ENCODE peak calls at places on chromosome 20, in four cellular contexts. One of them, this sample, is unnamed.

GRCh38 chr20:53974785-53975555 is 95.4 kb downstream of the BCAS1 start:
- DNase-seq in hepatocyte: no peak
- DNase-seq in Peyer's patch: no peak
- DNase-seq in SK-N-SH: no peak
- DNase-seq in this sample: no peak

GRCh38 chr20:25284131-25284601 is 36.3 kb downstream of the PYGB start:
- DNase-seq in hepatocyte: no peak
- DNase-seq in Peyer's patch: no peak
- DNase-seq in SK-N-SH: no peak
- DNase-seq in this sample: no peak

GRCh38 chr20:18187020-18187419 is 49.4 kb downstream of the KAT14 start:
- DNase-seq in hepatocyte: no peak
- DNase-seq in Peyer's patch: no peak
- DNase-seq in SK-N-SH: no peak
- DNase-seq in this sample: no peak

GRCh38 chr20:21613512-21613911 is 92.0 kb upstream of the PAX1 start:
- DNase-seq in hepatocyte: no peak
- DNase-seq in Peyer's patch: no peak
- DNase-seq in SK-N-SH: no peak
- DNase-seq in this sample: no peak

GRCh38 chr20:25286917-25287316 is 39.0 kb downstream of the PYGB start:
- DNase-seq in hepatocyte: no peak
- DNase-seq in Peyer's patch: no peak
- DNase-seq in SK-N-SH: no peak
- DNase-seq in this sample: no peak

GRCh38 chr20:49460916-49461315 is 21.6 kb downstream of the KCNB1 start:
- DNase-seq in hepatocyte: no peak
- DNase-seq in Peyer's patch: no peak
- DNase-seq in SK-N-SH: no peak
- DNase-seq in this sample: no peak

GRCh38 chr20:53738039-53738944 is 144.7 kb upstream of the ZNF217 start:
- DNase-seq in hepatocyte: peak
- DNase-seq in Peyer's patch: peak
- DNase-seq in SK-N-SH: peak
- DNase-seq in this sample: no peak

GRCh38 chr20:56731041-56731440 is 101.9 kb downstream of the TFAP2C start:
- DNase-seq in hepatocyte: no peak
- DNase-seq in Peyer's patch: no peak
- DNase-seq in SK-N-SH: no peak
- DNase-seq in this sample: no peak

GRCh38 chr20:47391276-47392010 is 34.9 kb upstream of the ZMYND8 start:
- DNase-seq in hepatocyte: no peak
- DNase-seq in Peyer's patch: no peak
- DNase-seq in SK-N-SH: no peak
- DNase-seq in this sample: no peak

GRCh38 chr20:47389867-47390347 is 33.4 kb upstream of the ZMYND8 start:
- DNase-seq in hepatocyte: no peak
- DNase-seq in Peyer's patch: no peak
- DNase-seq in SK-N-SH: no peak
- DNase-seq in this sample: no peak

GRCh38 chr20:47392721-47393073 is 36.2 kb upstream of the ZMYND8 start:
- DNase-seq in hepatocyte: no peak
- DNase-seq in Peyer's patch: no peak
- DNase-seq in SK-N-SH: no peak
- DNase-seq in this sample: no peak

GRCh38 chr20:47396762-47397476 is 40.4 kb upstream of the ZMYND8 start:
- DNase-seq in hepatocyte: no peak
- DNase-seq in Peyer's patch: no peak
- DNase-seq in SK-N-SH: no peak
- DNase-seq in this sample: no peak

GRCh38 chr20:47392015-47392720 is 35.7 kb upstream of the ZMYND8 start:
- DNase-seq in hepatocyte: no peak
- DNase-seq in Peyer's patch: no peak
- DNase-seq in SK-N-SH: peak
- DNase-seq in this sample: no peak
- H3K4me3 ChIP-seq in hepatocyte: no peak
- H3K4me3 ChIP-seq in Peyer's patch: no peak
- H3K4me3 ChIP-seq in SK-N-SH: no peak
- H3K4me3 ChIP-seq in this sample: no peak

GRCh38 chr20:63497946-63498935 is 642 bp downstream of the EEF1A2 start:
- DNase-seq in hepatocyte: peak
- DNase-seq in Peyer's patch: no peak
- DNase-seq in SK-N-SH: peak
- DNase-seq in this sample: no peak
- H3K4me3 ChIP-seq in hepatocyte: no peak
- H3K4me3 ChIP-seq in Peyer's patch: peak
- H3K4me3 ChIP-seq in SK-N-SH: peak
- H3K4me3 ChIP-seq in this sample: no peak

GRCh38 chr20:35674921-35675320 is 10.2 kb upstream of the CPNE1 start:
- DNase-seq in hepatocyte: no peak
- DNase-seq in Peyer's patch: no peak
- DNase-seq in SK-N-SH: no peak
- DNase-seq in this sample: no peak

GRCh38 chr20:35681953-35682352 is 17.2 kb downstream of the NFS1 start:
- DNase-seq in hepatocyte: no peak
- DNase-seq in Peyer's patch: no peak
- DNase-seq in SK-N-SH: no peak
- DNase-seq in this sample: no peak

DNA sequence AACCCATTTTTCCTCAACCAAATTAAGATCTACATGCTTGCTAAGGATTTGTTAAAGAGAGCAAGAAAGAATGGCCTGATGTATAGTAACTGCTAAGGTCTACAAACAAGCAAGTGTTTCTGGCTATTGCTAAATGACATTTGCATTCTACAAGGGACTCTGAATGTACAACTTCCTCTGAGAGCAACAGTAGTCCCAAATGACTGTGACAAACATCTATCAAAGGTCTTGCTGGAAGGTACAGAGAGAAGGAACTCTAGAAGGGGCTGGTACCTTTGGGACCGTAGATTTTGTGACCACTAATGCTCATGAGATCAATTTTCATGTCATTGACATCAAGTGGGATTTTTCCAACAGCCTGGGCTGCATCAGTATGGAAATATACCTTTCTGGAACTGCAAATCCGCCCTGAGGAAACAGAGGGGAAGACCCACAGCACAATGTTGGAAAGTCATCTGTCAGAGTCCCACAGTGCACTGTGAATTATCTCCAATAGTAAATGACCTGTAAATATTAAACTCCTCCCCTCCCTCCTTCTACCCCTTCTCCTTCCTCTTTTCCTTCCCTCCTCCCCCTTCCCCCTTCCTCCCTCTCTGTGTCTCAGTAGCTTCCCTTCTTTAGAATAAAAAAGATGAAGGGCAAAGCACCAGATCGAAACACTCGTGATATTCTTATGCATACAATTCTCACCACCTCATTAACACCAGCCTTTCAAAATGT is 15.9 kb upstream of the CPNE1 start:
- DNase-seq in hepatocyte: no peak
- DNase-seq in Peyer's patch: no peak
- DNase-seq in SK-N-SH: no peak
- DNase-seq in this sample: no peak
- H3K4me3 ChIP-seq in hepatocyte: no peak
- H3K4me3 ChIP-seq in Peyer's patch: no peak
- H3K4me3 ChIP-seq in SK-N-SH: no peak
- H3K4me3 ChIP-seq in this sample: no peak

DNA sequence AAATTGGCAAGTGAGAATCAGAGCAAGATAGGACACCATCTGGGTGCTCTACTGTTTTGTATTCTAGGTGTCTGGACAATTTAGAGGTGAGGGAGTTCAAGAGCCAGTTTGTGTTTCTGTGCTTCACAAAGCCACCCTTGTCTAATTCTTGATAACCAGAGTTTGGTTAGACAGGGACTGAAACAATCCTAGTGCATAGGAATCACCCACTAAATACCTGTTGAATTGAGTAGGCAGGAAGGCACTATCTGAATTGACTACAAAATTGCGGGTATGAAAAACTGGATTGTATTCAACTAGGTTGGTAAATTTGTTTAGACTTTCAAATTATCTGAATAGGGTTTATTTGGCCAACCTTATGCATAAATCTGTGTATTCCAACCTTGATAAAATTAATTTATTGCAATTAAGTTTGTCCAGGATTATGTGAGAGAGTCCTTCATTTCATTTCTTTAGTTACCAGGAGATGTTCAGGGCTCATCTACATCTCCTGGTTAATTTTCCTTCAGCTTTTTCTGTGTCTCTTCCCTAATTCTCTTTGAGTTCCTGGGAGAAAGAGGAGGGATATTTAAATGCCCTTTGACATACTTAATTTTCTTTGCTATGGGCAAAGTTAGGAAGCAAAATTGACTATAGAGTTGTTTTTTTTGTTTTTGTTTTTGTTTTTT is 1.7 kb downstream of the TPX2 start:
- DNase-seq in hepatocyte: no peak
- DNase-seq in Peyer's patch: no peak
- DNase-seq in SK-N-SH: no peak
- DNase-seq in this sample: no peak
- H3K4me3 ChIP-seq in hepatocyte: no peak
- H3K4me3 ChIP-seq in Peyer's patch: no peak
- H3K4me3 ChIP-seq in SK-N-SH: peak
- H3K4me3 ChIP-seq in this sample: no peak

DNA sequence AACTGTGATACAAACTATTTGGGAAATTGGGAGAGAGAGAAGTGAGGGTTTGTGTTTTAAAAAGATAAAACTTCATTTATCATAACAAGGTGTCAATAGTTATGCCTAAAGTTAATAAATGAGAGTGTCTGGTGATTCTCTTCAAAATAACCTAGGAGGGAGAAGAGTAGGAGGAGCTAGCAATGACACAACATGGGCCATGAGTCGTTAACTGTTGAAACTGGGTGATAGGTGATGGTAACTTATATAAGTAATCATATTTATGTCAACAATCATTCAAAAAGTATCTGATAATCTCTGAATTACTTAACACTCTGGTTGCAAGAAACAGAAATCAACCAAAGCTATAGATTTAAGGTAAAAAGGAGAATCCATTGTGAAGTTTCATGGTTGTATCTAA is 46.8 kb upstream of the INSM1 start:
- DNase-seq in hepatocyte: no peak
- DNase-seq in Peyer's patch: no peak
- DNase-seq in SK-N-SH: no peak
- DNase-seq in this sample: no peak
- H3K4me3 ChIP-seq in hepatocyte: no peak
- H3K4me3 ChIP-seq in Peyer's patch: no peak
- H3K4me3 ChIP-seq in SK-N-SH: no peak
- H3K4me3 ChIP-seq in this sample: no peak

GRCh38 chr20:52425253-52425652 is 233.7 kb upstream of the ZFP64 start:
- DNase-seq in hepatocyte: peak
- DNase-seq in Peyer's patch: no peak
- DNase-seq in SK-N-SH: no peak
- DNase-seq in this sample: no peak

GRCh38 chr20:52422574-52423463 is 231.2 kb upstream of the ZFP64 start:
- DNase-seq in hepatocyte: no peak
- DNase-seq in Peyer's patch: no peak
- DNase-seq in SK-N-SH: no peak
- DNase-seq in this sample: no peak

GRCh38 chr20:52416959-52417358 is 225.4 kb upstream of the ZFP64 start:
- DNase-seq in hepatocyte: no peak
- DNase-seq in Peyer's patch: no peak
- DNase-seq in SK-N-SH: no peak
- DNase-seq in this sample: no peak

GRCh38 chr20:52419205-52419604 is 227.6 kb upstream of the ZFP64 start:
- DNase-seq in hepatocyte: no peak
- DNase-seq in Peyer's patch: no peak
- DNase-seq in SK-N-SH: no peak
- DNase-seq in this sample: no peak

GRCh38 chr20:52420805-52421204 is 229.2 kb upstream of the ZFP64 start:
- DNase-seq in hepatocyte: no peak
- DNase-seq in Peyer's patch: no peak
- DNase-seq in SK-N-SH: no peak
- DNase-seq in this sample: no peak
- H3K4me3 ChIP-seq in hepatocyte: no peak
- H3K4me3 ChIP-seq in Peyer's patch: no peak
- H3K4me3 ChIP-seq in SK-N-SH: no peak
- H3K4me3 ChIP-seq in this sample: no peak

GRCh38 chr20:50826121-50826520 is 31.3 kb downstream of the BCAS4 start:
- DNase-seq in hepatocyte: no peak
- DNase-seq in Peyer's patch: no peak
- DNase-seq in SK-N-SH: no peak
- DNase-seq in this sample: no peak
- H3K4me3 ChIP-seq in hepatocyte: no peak
- H3K4me3 ChIP-seq in Peyer's patch: no peak
- H3K4me3 ChIP-seq in SK-N-SH: no peak
- H3K4me3 ChIP-seq in this sample: no peak

DNA sequence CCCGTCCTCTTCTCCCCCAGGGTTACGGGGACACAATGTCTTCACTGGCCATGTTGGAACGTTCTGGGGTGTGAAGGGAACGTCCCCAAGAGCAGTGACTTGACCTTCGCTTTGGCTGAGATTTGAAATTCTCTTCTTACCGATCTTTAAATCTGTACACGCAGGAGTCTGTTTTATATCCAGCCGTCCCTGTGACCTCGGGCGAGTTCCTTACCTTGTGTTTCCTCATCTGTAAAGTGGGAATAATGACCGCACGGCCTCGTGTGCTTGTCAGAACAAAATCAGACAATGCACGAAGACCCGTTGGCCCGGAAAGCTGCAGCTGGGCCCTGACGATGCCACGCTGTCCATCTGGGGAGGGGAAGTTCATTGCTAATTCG is 454.3 kb downstream of the PREX1 start:
- DNase-seq in hepatocyte: no peak
- DNase-seq in Peyer's patch: no peak
- DNase-seq in SK-N-SH: no peak
- DNase-seq in this sample: no peak
- H3K4me3 ChIP-seq in hepatocyte: no peak
- H3K4me3 ChIP-seq in Peyer's patch: no peak
- H3K4me3 ChIP-seq in SK-N-SH: no peak
- H3K4me3 ChIP-seq in this sample: no peak

GRCh38 chr20:33257237-33257636 is 21.4 kb downstream of the BPIFA1 start:
- DNase-seq in hepatocyte: no peak
- DNase-seq in Peyer's patch: no peak
- DNase-seq in SK-N-SH: no peak
- DNase-seq in this sample: no peak
- H3K4me3 ChIP-seq in hepatocyte: no peak
- H3K4me3 ChIP-seq in Peyer's patch: no peak
- H3K4me3 ChIP-seq in SK-N-SH: no peak
- H3K4me3 ChIP-seq in this sample: no peak

DNA sequence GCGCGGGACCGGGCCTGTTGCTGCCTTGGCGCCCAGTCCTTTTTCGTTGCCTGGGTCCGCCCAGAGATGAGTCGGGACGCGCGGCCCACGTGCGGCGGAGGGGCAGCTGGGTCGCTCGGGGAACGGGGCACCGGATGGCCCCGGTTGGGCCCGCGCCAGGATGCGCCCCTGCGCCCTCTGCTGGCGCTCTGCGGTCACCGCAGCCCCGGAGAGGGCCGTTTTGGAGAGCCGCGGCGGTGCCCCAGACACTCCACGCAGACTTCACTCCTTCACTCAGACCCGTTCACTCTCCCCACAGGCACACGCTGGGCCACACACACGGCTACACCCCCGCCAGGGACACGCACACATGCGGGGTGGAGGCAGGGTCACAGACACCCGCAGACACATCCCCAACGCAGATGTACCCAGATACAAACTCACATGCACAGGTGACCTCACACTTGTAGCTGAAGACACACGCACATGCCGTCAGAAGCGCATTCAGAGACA is 38.8 kb downstream of the SRC start:
- DNase-seq in hepatocyte: peak
- DNase-seq in Peyer's patch: peak
- DNase-seq in SK-N-SH: peak
- DNase-seq in this sample: peak
- H3K4me3 ChIP-seq in hepatocyte: no peak
- H3K4me3 ChIP-seq in Peyer's patch: peak
- H3K4me3 ChIP-seq in SK-N-SH: no peak
- H3K4me3 ChIP-seq in this sample: peak

This sample was measured in naive thymus-derived CD4-positive, alpha-beta T cell.